ENCODE peak calls at places on chromosomes 6 and 20, in four cellular contexts. O, A, C and R are unnamed samples.

GRCh38 chr20:16293590-16293989 is 279.7 kb downstream of the KIF16B start:
- DNase-seq in A (no peak), C (no peak), O (no peak), R (no peak)

GRCh38 chr6:74268821-74269600 is 573.0 kb downstream of the CD109 start:
- DNase-seq in A (no peak), C (no peak), O (no peak), R (no peak)

GRCh38 chr20:12528591-12529041 is 480.2 kb upstream of the SPTLC3 start:
- DNase-seq in A (no peak), O (no peak), C (no peak), R (peak)

GRCh38 chr20:59932616-59933295 is 681 bp downstream of the SYCP2 start:
- DNase-seq in O (no peak), C (no peak), A (no peak), R (no peak)

GRCh38 chr6:20056350-20056992 is 155.8 kb downstream of the MBOAT1 start:
- DNase-seq in O (no peak), C (no peak), A (peak), R (peak)

GRCh38 chr6:136668571-136668970 is 118.3 kb upstream of the MAP7 start:
- DNase-seq in C (no peak), A (no peak), O (no peak), R (no peak)

GRCh38 chr6:10278786-10279185 is 136.1 kb downstream of the TFAP2A start:
- DNase-seq in A (no peak), O (no peak), C (no peak), R (no peak)

GRCh38 chr6:16681260-16681873 is 79.9 kb downstream of the ATXN1 start:
- DNase-seq in A (peak), O (no peak), C (no peak), R (no peak)

GRCh38 chr6:100376103-100376502 is 88.6 kb downstream of the SIM1 start:
- DNase-seq in C (no peak), O (peak), A (no peak), R (peak)

GRCh38 chr20:47956261-47956995 is 171.1 kb upstream of the SULF2 start:
- DNase-seq in A (no peak), O (no peak), C (no peak), R (peak)

GRCh38 chr6:48378874-48379407 is 267.9 kb upstream of the PTCHD4 start:
- DNase-seq in O (no peak), A (no peak), C (no peak), R (no peak)

GRCh38 chr6:138680085-138680484 is 93.5 kb upstream of the CCDC28A start:
- DNase-seq in A (no peak), O (no peak), C (no peak), R (no peak)

GRCh38 chr6:27138837-27139752 is 108.4 kb upstream of the PRSS16 start:
- DNase-seq in C (peak), A (no peak), O (peak), R (peak)

GRCh38 chr6:21587925-21588811 is 5.4 kb upstream of the SOX4 start:
- DNase-seq in C (peak), O (peak), A (peak), R (peak)

GRCh38 chr6:167699141-167700036 is 127.3 kb upstream of the AFDN start:
- DNase-seq in A (no peak), O (peak), C (no peak), R (no peak)

GRCh38 chr6:141483561-141484061 is 649.1 kb upstream of the GJE1 start:
- DNase-seq in C (no peak), A (no peak), O (peak), R (no peak)

GRCh38 chr6:81614292-81614691 is 138.2 kb downstream of the TENT5A start:
- DNase-seq in A (peak), O (peak), C (no peak), R (peak)

GRCh38 chr6:157770946-157771345 is 52.1 kb upstream of the SNX9 start:
- DNase-seq in O (no peak), A (no peak), C (no peak), R (no peak)

GRCh38 chr6:161105408-161105807 is 113.8 kb downstream of the MAP3K4 start:
- DNase-seq in C (no peak), O (no peak), A (no peak), R (no peak)

GRCh38 chr6:113326781-113327180 is 530.4 kb upstream of the MARCKS start:
- DNase-seq in C (no peak), O (no peak), A (no peak), R (no peak)

GRCh38 chr6:31521835-31522234 is 6.9 kb upstream of the MCCD1 start:
- DNase-seq in C (no peak), O (no peak), A (no peak), R (no peak)

GRCh38 chr6:20696676-20697075 is 162.4 kb downstream of the CDKAL1 start:
- DNase-seq in O (no peak), A (no peak), C (no peak), R (no peak)

GRCh38 chr6:17397764-17398194 is 4.4 kb downstream of the CAP2 start:
- DNase-seq in O (no peak), A (no peak), C (no peak), R (no peak)

GRCh38 chr6:152050451-152051195 is 243.1 kb downstream of the ESR1 start:
- DNase-seq in C (no peak), A (no peak), O (no peak), R (no peak)

DNA sequence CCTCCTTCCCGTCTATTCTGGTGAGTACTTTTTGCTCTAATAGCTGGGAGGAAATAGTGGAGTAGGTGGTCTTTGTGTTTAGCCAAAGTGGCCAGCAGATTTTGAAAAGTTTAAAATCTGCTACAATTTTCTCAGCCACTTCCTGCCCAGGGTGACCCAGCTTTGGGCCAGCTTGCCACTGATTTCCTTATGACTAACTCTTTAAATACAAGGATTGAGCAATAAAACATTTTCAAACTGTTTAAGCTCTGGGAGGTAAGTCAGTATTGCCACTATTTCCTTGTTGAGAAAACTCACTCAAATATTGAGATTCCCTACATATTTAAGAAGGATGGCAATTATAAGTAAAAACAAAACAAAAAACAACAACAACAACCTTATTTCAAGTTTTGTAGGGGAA is 54.5 kb downstream of the TRMT11 start:
- DNase-seq in A (peak), C (no peak), O (no peak), R (no peak)
- H3K27ac ChIP-seq in A (no peak), C (no peak), O (no peak), R (no peak)

GRCh38 chr20:21517566-21518277 is 3.9 kb upstream of the NKX2-2 start:
- DNase-seq in C (no peak), A (no peak), O (no peak), R (peak)
- TF ChIP-seq EZH2 in C (peak), A (no peak), O (no peak), R (peak)

GRCh38 chr20:50855498-50856474 is 60.9 kb downstream of the BCAS4 start:
- DNase-seq in O (no peak), C (no peak), A (peak), R (no peak)
- H3K9ac ChIP-seq in O (no peak), C (no peak), A (no peak), R (no peak)

DNA sequence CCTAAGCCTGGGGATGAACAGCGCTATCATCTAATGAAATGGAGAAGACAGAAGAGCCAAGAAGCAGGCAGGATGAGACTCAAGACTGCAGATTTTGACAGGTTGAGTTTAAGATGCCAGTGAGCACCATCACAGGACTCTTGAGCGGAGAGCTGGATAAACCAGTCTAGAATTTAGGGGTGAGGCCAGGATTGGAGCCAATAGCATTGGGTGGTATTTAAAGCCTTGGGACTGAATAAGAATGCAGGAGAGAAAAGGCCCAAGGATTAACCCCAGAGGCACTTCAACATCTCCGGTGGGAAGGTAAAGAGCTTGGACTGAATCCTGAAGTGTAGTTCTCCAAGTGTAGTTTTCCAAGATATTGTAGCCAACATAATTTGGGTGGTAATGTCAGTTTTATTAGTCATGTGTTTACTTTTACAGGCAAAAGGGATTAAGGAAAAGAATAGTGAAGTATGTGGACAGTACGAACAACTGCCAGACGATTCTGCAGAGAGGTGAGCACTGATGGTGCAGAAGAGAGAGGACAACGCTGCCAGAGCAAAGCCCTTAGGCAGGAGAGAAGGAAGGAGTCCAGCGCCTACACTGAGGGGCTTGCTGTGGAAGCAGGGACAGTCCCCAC is 85.2 kb downstream of the DTNBP1 start:
- DNase-seq in C (no peak), O (no peak), A (no peak), R (no peak)
- H3K27ac ChIP-seq in C (no peak), O (no peak), A (no peak), R (no peak)

GRCh38 chr20:24468401-24469115 is 871 bp upstream of the SYNDIG1 start:
- DNase-seq in O (no peak), C (no peak), A (no peak), R (no peak)
- TF ChIP-seq EZH2 in O (no peak), C (no peak), A (peak), R (peak)

GRCh38 chr20:44053046-44053445 is 133.9 kb downstream of the JPH2 start:
- DNase-seq in C (no peak), A (no peak), O (no peak), R (no peak)

GRCh38 chr20:44050925-44051660 is 135.9 kb downstream of the JPH2 start:
- DNase-seq in C (peak), A (no peak), O (no peak), R (no peak)

GRCh38 chr20:44050327-44050726 is 135.7 kb downstream of the TOX2 start:
- DNase-seq in A (no peak), O (no peak), C (no peak), R (no peak)

GRCh38 chr20:44051661-44052000 is 135.4 kb downstream of the JPH2 start:
- DNase-seq in A (no peak), C (no peak), O (no peak), R (no peak)

DNA sequence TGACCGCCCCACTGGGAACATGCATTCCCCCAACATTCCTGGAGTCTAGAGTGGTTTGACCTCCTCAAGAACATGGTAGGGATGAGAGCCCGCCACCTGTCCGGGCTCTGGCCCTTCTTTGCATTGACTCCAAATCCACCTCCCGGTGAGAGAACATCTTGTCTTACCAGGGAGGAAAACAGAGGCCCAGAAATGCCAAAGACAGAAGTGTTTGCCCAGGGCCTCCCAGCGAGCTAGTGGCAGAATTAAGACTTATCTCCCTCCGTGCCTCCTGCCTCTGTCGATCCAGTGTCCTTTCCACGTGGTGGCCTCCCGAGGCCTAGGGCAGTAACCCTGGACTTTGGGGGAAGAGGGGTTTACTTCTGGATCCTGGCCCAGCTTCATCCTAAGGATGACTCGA is 134.8 kb downstream of the JPH2 start:
- DNase-seq in C (no peak), O (peak), A (no peak), R (no peak)
- H3K9ac ChIP-seq in C (no peak), O (no peak), A (no peak), R (no peak)

GRCh38 chr20:51570755-51571469 is 28.4 kb upstream of the NFATC2 start:
- DNase-seq in O (no peak), C (no peak), A (no peak), R (no peak)
- H3K27ac ChIP-seq in O (no peak), C (no peak), A (no peak), R (no peak)

DNA sequence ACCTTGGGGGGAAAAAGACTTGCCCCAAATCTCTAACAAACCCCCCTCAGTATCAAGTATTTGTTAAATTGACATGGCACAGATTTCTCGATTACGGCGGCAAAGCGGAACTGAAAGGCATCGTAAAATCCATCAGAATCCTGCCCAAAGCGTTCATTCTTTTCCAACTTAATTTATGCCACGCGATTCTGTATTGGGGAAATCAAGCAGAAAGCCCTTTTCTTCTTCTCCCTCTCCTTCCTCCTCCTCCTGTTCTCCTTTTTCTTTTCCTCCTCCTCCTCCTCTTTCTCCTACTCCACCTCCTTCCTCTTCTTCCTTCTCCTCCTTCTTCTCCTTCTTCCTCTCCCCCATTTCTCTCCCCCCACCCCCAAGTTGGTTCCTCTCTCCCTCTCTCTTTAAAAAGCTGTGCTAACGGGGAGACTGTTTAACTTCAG is 2.5 kb upstream of the DLL1 start:
- DNase-seq in A (no peak), C (no peak), O (no peak), R (peak)
- TF ChIP-seq EZH2 in A (no peak), C (peak), O (no peak), R (no peak)